ENCODE peak calls at places on chromosomes 2 and 18, in nine cellular contexts. X is astrocyte; Q is CD8-positive, alpha-beta T cell; R is vagina; F is stomach; A is Peyer's patch; S is ovary; V is H7; C is GM23248. P is an unnamed sample.

GRCh38 chr2:131105156-131105949 is at the start of gene PLEKHB2:
- DNase-seq in C (peak; percentile 90), V (peak; percentile 98), X (peak; percentile 69), R (peak; percentile 94), Q (peak; percentile 97), S (peak; percentile 93), A (peak; percentile 97), F (peak; percentile 92), P (peak; percentile 93)

GRCh38 chr2:223093436-223093839 is 41.4 kb downstream of the KCNE4 start:
- DNase-seq in C (peak; percentile 81), F (no peak), V (no peak), A (no peak), S (peak; percentile 45), R (peak; percentile 84), X (peak; percentile 89), Q (no peak), P (no peak)

GRCh38 chr2:38462121-38462634 is 85.1 kb upstream of the ATL2 start:
- DNase-seq in V (no peak), S (peak; percentile 64), X (peak; percentile 97), C (peak; percentile 94), R (no peak), Q (no peak), A (peak; percentile 68), F (peak; percentile 35), P (no peak)

GRCh38 chr2:133676392-133677130 is 108.3 kb upstream of the NCKAP5 start:
- DNase-seq in Q (no peak), F (no peak), C (peak; percentile 81), V (no peak), S (no peak), X (peak; percentile 34), R (no peak), A (no peak), P (no peak)

GRCh38 chr18:21484851-21485636 is 115.5 kb downstream of the ESCO1 start:
- DNase-seq in A (no peak), V (no peak), F (no peak), X (peak; percentile 35), S (no peak), Q (no peak), C (peak; percentile 41), R (no peak), P (no peak)

GRCh38 chr2:191355170-191355758 is 110.1 kb downstream of the MYO1B start:
- DNase-seq in C (no peak), S (no peak), V (no peak), X (no peak), A (no peak), Q (no peak), R (no peak), F (no peak), P (no peak)

GRCh38 chr2:172200495-172201085 is 97.9 kb upstream of the DLX2 start:
- DNase-seq in V (no peak), A (no peak), C (peak; percentile 38), S (no peak), R (no peak), X (no peak), Q (no peak), F (no peak), P (no peak)

GRCh38 chr2:223010641-223011040 is 41.3 kb upstream of the KCNE4 start:
- DNase-seq in F (no peak), A (no peak), C (peak; percentile 91), R (no peak), X (peak; percentile 90), V (no peak), S (no peak), Q (no peak), P (no peak)

GRCh38 chr2:56232912-56233311 is 49.1 kb downstream of the CCDC85A start:
- DNase-seq in C (no peak), S (no peak), Q (no peak), A (no peak), V (peak; percentile 31), R (no peak), F (no peak), X (no peak), P (no peak)

GRCh38 chr2:119491776-119492525 is 32.3 kb downstream of the SCTR start:
- DNase-seq in X (peak; percentile 93), C (peak; percentile 85), R (no peak), S (no peak), V (peak; percentile 51), F (peak; percentile 74), A (peak; percentile 65), Q (no peak), P (peak; percentile 69)

GRCh38 chr18:23596183-23596582 is 9.9 kb upstream of the NPC1 start:
- DNase-seq in V (no peak), C (no peak), A (no peak), F (no peak), X (no peak), R (no peak), S (no peak), Q (no peak), P (no peak)

GRCh38 chr2:85707304-85707703 is 13.1 kb downstream of the GNLY start:
- DNase-seq in V (peak; percentile 83), F (peak; percentile 67), R (no peak), Q (peak; percentile 64), C (peak; percentile 90), A (peak; percentile 88), X (peak; percentile 78), S (no peak), P (peak; percentile 84)

GRCh38 chr2:187986392-187987105 is 305.1 kb upstream of the GULP1 start:
- DNase-seq in Q (no peak), R (no peak), F (no peak), V (no peak), A (no peak), C (peak; percentile 30), S (no peak), X (no peak), P (no peak)

DNA sequence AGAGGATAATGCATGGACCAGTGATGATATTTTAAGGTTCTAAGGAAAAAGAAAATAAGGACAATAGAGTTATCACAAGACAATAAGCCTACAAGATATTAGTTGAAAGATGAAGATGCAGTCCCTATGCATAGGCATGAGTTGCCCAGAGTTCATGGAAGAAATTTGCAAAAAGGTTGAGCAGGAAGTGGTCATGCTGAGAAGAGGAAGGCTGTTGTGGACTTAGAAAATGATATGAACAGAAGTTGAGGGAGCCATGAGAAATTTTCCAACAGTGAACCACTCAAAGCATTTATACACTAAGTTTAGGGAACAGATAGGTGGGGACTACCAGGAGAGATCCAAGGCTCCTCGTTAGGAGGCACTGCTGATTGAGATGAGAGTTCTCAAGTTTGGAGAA is 3.5 kb downstream of the OSBPL6 start:
- DNase-seq in A (no peak), V (no peak), S (no peak), R (no peak), F (no peak), X (no peak), Q (no peak), C (no peak), P (no peak)
- H3K4me3 ChIP-seq in A (no peak overlapping the region), V (no peak overlapping the region), S (no peak overlapping the region), R (no peak overlapping the region), F (no peak overlapping the region), X (no peak overlapping the region), Q (no peak overlapping the region), C (no peak overlapping the region), P (no peak overlapping the region)

GRCh38 chr2:98547092-98547798 is 61.1 kb downstream of the COA5 start:
- DNase-seq in R (no peak), C (no peak), X (no peak), F (no peak), A (no peak), Q (no peak), S (no peak), V (no peak), P (no peak)
- H3K36me3 ChIP-seq in R (no peaks in the 10 kb centered on the region), C (peaks cover 8% of the 10 kb centered on the region), X (peaks cover 5% of the 10 kb centered on the region), F (peaks cover 94% of the 10 kb centered on the region), A (peaks cover 42% of the 10 kb centered on the region), Q (peaks cover 54% of the 10 kb centered on the region), S (no peaks in the 10 kb centered on the region), V (peaks cover 7% of the 10 kb centered on the region), P (peaks cover 51% of the 10 kb centered on the region)

DNA sequence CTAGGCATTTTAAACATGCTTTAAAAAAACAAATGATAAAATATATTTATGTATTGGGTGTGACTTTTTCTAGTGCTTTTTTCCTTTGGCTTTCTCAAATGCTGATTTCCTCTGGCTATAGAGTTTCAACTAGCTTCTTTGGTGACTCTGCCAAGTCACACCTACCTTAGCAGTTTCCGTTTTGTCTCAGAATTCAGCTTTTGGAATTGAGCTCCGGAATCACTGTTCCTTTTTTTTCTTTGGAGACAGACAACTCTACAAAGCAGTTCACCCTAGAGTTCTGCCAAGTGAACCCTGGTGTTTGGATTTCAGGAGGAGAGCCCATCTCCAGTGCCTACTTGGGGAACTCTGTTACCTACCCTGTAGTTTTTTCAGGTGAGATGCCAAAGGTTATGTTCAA is 89.9 kb downstream of the UPP2 start:
- DNase-seq in S (no peak), X (peak; percentile 4), R (no peak), F (no peak), Q (no peak), C (no peak), V (no peak), A (no peak), P (no peak)
- H3K4me3 ChIP-seq in S (peak overlapping the region; percentile 6), X (peak overlapping the region; percentile 44), R (no peak overlapping the region), F (no peak overlapping the region), Q (no peak overlapping the region), C (peak overlapping the region; percentile 39), V (no peak overlapping the region), A (no peak overlapping the region), P (no peak overlapping the region)

DNA sequence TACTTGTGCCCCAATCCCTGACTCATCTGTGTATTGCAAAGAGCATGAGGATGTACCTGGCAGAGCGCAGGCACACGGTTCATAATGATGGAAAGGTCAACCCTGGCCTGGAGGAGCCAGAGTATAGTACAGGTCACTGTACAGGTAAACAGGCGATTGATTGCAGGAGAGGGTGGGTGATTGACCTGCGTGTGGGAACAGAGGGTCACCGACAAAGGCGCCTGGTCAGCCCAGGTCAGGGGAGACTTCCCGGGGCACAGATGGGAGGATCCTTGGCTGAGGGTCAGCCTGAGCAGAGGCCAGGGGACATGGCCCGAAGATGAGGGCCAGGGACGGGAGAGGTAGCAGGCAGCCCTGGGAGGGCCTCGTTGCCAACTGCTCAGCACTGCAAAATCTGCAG is 160.2 kb downstream of the SEPTIN10 start:
- DNase-seq in V (no peak), A (peak; percentile 19), X (no peak), R (no peak), S (no peak), F (no peak), C (no peak), Q (no peak), P (no peak)
- H3K36me3 ChIP-seq in V (no peaks in the 10 kb centered on the region), A (no peaks in the 10 kb centered on the region), X (no peaks in the 10 kb centered on the region), R (no peaks in the 10 kb centered on the region), S (no peaks in the 10 kb centered on the region), F (no peaks in the 10 kb centered on the region), C (no peaks in the 10 kb centered on the region), Q (peaks cover 4% of the 10 kb centered on the region), P (peaks cover 6% of the 10 kb centered on the region)

DNA sequence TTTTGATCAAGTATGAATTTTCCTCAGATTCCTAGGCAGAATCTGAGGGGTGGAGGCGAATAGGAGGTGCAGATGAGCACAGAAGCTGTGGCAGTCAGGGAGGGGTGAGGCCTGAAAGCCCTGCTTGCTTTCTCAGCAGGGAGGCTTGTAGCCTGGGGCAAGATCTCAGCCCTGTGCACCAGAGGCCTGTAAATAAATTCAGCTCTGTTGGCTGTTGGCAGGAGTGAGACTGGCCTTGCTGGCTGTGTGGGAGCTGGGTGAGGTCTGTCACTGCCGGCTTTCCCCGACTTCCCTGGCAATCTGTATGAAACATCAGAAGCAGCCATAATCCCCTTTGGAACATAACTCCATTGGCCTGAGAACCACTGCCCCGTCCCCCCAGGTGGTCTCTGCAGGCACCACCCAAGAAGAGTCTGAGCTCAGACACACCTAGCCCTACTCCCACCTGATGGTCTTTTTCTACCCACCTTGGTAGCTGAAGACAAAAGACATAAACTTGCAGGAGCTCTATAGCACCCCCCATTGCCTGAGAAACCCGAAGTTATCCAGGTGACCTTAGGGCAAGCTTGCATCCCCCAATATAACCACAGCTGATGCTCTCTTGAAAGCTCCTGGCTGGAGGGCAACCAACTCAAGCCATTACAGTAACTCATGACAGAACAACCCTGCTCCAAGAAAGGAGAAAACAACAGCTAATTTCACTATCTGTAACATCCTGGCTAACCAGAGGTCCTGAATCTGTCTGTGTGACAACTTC is 32.3 kb downstream of the EVA1A start:
- DNase-seq in X (no peak), C (peak; percentile 51), Q (no peak), V (no peak), S (no peak), A (no peak), R (no peak), F (no peak), P (no peak)
- H3K4me3 ChIP-seq in X (no peak overlapping the region), C (no peak overlapping the region), Q (no peak overlapping the region), V (no peak overlapping the region), S (no peak overlapping the region), A (no peak overlapping the region), R (no peak overlapping the region), F (no peak overlapping the region), P (no peak overlapping the region)

P was measured in lung.